ENCODE peak calls at places on chromosome 5, in six cellular contexts. X is Jurkat, Clone E6-1; C is skeletal muscle cell; S is kidney glomerular epithelial cell; M is NCI-H774; L is iris pigment epithelial cell. D is an unnamed sample.

GRCh38 chr5:87302061-87302460 is 34.4 kb downstream of the RASA1 start:
- DNase-seq in X (no peak), C (peak), S (peak), M (no peak), L (peak), D (peak)

GRCh38 chr5:51651889-51652288 is 268.6 kb downstream of the ISL1 start:
- DNase-seq in X (no peak), C (no peak), S (peak), M (no peak), L (peak), D (no peak)

GRCh38 chr5:38538161-38538560 is 18.3 kb downstream of the LIFR start:
- DNase-seq in X (no peak), C (no peak), S (peak), M (no peak), L (no peak), D (no peak)

GRCh38 chr5:143657814-143658395 is 154.1 kb upstream of the HMHB1 start:
- DNase-seq in X (no peak), C (no peak), S (no peak), M (peak), L (no peak), D (peak)

GRCh38 chr5:124176692-124177091 is 569.7 kb downstream of the ZNF608 start:
- DNase-seq in X (no peak), C (peak), S (no peak), M (no peak), L (no peak), D (peak)

GRCh38 chr5:122972877-122973276 is 63.6 kb downstream of the PPIC start:
- DNase-seq in X (no peak), C (peak), S (no peak), M (no peak), L (peak), D (peak)

GRCh38 chr5:157793298-157793791 is 49.8 kb downstream of the LSM11 start:
- DNase-seq in X (no peak), C (no peak), S (no peak), M (no peak), L (no peak), D (no peak)

GRCh38 chr5:179184521-179185050 is 124.4 kb downstream of the ZNF354C start:
- DNase-seq in X (no peak), C (no peak), S (no peak), M (no peak), L (no peak), D (no peak)

GRCh38 chr5:107135391-107135790 is 535.3 kb downstream of the EFNA5 start:
- DNase-seq in X (no peak), C (peak), S (no peak), M (no peak), L (peak), D (peak)

GRCh38 chr5:76145945-76146344 is 62.8 kb downstream of the SV2C start:
- DNase-seq in X (peak), C (no peak), S (no peak), M (no peak), L (peak), D (no peak)

GRCh38 chr5:142171270-142171669 is 62.7 kb downstream of the NDFIP1 start:
- DNase-seq in X (no peak), C (no peak), S (no peak), M (no peak), L (no peak), D (no peak)

GRCh38 chr5:67240846-67241245 is 44.2 kb upstream of the CD180 start:
- DNase-seq in X (no peak), C (no peak), S (no peak), M (no peak), L (no peak), D (no peak)

D was measured in adipocyte.